ENCODE peak calls at places on chromosomes 7 and 10, in eight cellular contexts. Q, I, F, T, B, V, J and X are unnamed samples.

GRCh38 chr7:138154646-138155045 is 78.4 kb downstream of the AKR1D1 start:
- DNase-seq in Q (no peak), I (no peak), F (no peak), T (no peak), B (no peak), V (no peak), J (peak), X (no peak)

GRCh38 chr10:69662173-69662685 is 32.2 kb downstream of the FAM241B start:
- DNase-seq in Q (no peak), I (no peak), F (no peak), T (no peak), B (no peak), V (no peak), J (peak), X (no peak)

GRCh38 chr7:105024734-105025133 is 10.7 kb downstream of the KMT2E start:
- DNase-seq in Q (no peak), I (no peak), F (no peak), T (no peak), B (no peak), V (peak), J (no peak), X (no peak)

GRCh38 chr10:130686680-130687300 is 550.6 kb downstream of the GLRX3 start:
- DNase-seq in Q (no peak), I (peak), F (no peak), T (peak), B (peak), V (no peak), J (no peak), X (peak)

GRCh38 chr7:28020302-28020940 is 160.2 kb downstream of the JAZF1 start:
- DNase-seq in Q (peak), I (peak), F (peak), T (peak), B (peak), V (peak), J (peak), X (peak)

GRCh38 chr10:58797356-58797755 is 284.7 kb downstream of the BICC1 start:
- DNase-seq in Q (no peak), I (no peak), F (no peak), T (no peak), B (no peak), V (peak), J (no peak), X (no peak)

GRCh38 chr10:29392376-29393021 is 103.6 kb downstream of the LYZL1 start:
- DNase-seq in Q (peak), I (peak), F (peak), T (peak), B (peak), V (peak), J (peak), X (peak)

GRCh38 chr7:44224216-44224950 is 23.6 kb downstream of the YKT6 start:
- DNase-seq in Q (no peak), I (peak), F (peak), T (no peak), B (no peak), V (no peak), J (no peak), X (peak)

GRCh38 chr10:116611153-116611545 is 9.6 kb upstream of the PNLIPRP2 start:
- DNase-seq in Q (no peak), I (peak), F (no peak), T (no peak), B (no peak), V (no peak), J (no peak), X (no peak)

GRCh38 chr10:34013235-34013634 is 678.8 kb upstream of the NRP1 start:
- DNase-seq in Q (no peak), I (no peak), F (no peak), T (no peak), B (no peak), V (no peak), J (no peak), X (no peak)

GRCh38 chr10:34006471-34006870 is 672.0 kb upstream of the NRP1 start:
- DNase-seq in Q (no peak), I (no peak), F (no peak), T (no peak), B (no peak), V (no peak), J (no peak), X (no peak)

GRCh38 chr10:34003561-34003960 is 669.1 kb upstream of the NRP1 start:
- DNase-seq in Q (no peak), I (no peak), F (no peak), T (no peak), B (no peak), V (no peak), J (peak), X (no peak)

GRCh38 chr10:34010891-34011290 is 676.4 kb upstream of the NRP1 start:
- DNase-seq in Q (no peak), I (no peak), F (no peak), T (no peak), B (no peak), V (peak), J (no peak), X (no peak)

GRCh38 chr10:34008641-34009040 is 674.2 kb upstream of the NRP1 start:
- DNase-seq in Q (no peak), I (no peak), F (no peak), T (no peak), B (peak), V (no peak), J (no peak), X (no peak)
- TF ChIP-seq CTCF in Q (no peak), I (no peak), F (no peak), T (no peak), B (no peak), V (no peak), J (no peak), X (no peak)

GRCh38 chr10:100817268-100817839 is 72.0 kb downstream of the PAX2 start:
- DNase-seq in Q (no peak), I (no peak), F (peak), T (no peak), B (peak), V (no peak), J (peak), X (no peak)
- TF ChIP-seq CTCF in Q (peak), I (no peak), F (no peak), T (no peak), B (peak), V (no peak), J (peak), X (no peak)

GRCh38 chr10:5764422-5765297 is 48.6 kb downstream of the GDI2 start:
- DNase-seq in Q (no peak), I (no peak), F (no peak), T (no peak), B (no peak), V (no peak), J (no peak), X (no peak)
- TF ChIP-seq CTCF in Q (no peak), I (no peak), F (no peak), T (no peak), B (peak), V (no peak), J (no peak), X (no peak)

GRCh38 chr10:128137877-128138276 is 11.7 kb upstream of the MKI67 start:
- DNase-seq in Q (no peak), I (no peak), F (no peak), T (no peak), B (no peak), V (peak), J (no peak), X (no peak)
- TF ChIP-seq CTCF in Q (no peak), I (no peak), F (no peak), T (no peak), B (no peak), V (no peak), J (no peak), X (no peak)

GRCh38 chr10:42975558-42976352 is 101.1 kb upstream of the RET start:
- DNase-seq in Q (no peak), I (peak), F (no peak), T (no peak), B (peak), V (no peak), J (peak), X (peak)
- TF ChIP-seq CTCF in Q (no peak), I (no peak), F (no peak), T (no peak), B (peak), V (no peak), J (peak), X (no peak)

DNA sequence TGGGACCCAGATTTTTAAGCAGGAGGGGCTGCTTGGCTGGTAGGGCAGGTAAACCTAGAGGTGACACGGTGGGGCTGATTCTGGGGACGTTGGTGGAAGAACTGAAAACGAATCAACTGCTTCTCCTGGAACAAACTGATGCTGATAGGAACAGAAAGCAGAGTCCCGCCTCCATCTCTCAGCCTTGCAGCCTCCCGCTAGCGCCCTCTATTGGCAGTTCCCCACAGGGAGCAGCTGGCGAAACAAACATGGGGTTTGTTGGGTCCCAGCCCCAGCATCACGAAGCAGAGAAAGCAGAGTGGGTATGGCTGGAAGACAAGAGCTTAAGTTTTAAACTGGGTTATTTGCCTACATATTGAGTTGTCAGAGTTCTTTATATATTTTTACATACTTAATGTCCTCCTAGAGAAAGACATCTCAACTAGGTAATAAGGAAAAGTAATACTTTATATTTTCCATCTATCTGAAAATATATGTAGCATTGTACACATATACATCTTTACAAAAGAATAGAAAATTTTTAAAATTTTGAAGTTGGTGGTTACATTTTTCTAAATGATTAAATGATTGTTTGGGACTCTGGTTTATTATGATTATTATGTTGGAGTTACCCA is 42.3 kb upstream of the FOXI2 start:
- DNase-seq in Q (peak), I (peak), F (peak), T (peak), B (peak), V (no peak), J (peak), X (peak)
- TF ChIP-seq CTCF in Q (peak), I (no peak), F (peak), T (peak), B (peak), V (no peak), J (peak), X (peak)